ENCODE peak calls at places on chromosome 1, in five cellular contexts. One of them, this sample, is unnamed.
A peak's percentile ranks its signal among the peaks of the same experiment; 100 is the strongest.

GRCh38 chr1:119715542-119715941 is 3.8 kb downstream of the PHGDH start:
- ATAC-seq in psoas muscle: no peak
- ATAC-seq in CD8-positive, alpha-beta T cell: no peak
- ATAC-seq in right cardiac atrium: no peak
- ATAC-seq in left lung: no peak
- ATAC-seq in this sample: no peak

GRCh38 chr1:39213511-39214002 is 9.1 kb downstream of the MACF1 start:
- ATAC-seq in psoas muscle: no peak
- ATAC-seq in CD8-positive, alpha-beta T cell: no peak
- ATAC-seq in right cardiac atrium: no peak
- ATAC-seq in left lung: peak; percentile 13
- ATAC-seq in this sample: no peak

GRCh38 chr1:174110053-174110452 is 49.3 kb upstream of the RABGAP1L start:
- ATAC-seq in psoas muscle: no peak
- ATAC-seq in CD8-positive, alpha-beta T cell: no peak
- ATAC-seq in right cardiac atrium: no peak
- ATAC-seq in left lung: no peak
- ATAC-seq in this sample: no peak

GRCh38 chr1:234468580-234468979 is 10.4 kb downstream of the TARBP1 start:
- ATAC-seq in psoas muscle: no peak
- ATAC-seq in CD8-positive, alpha-beta T cell: no peak
- ATAC-seq in right cardiac atrium: no peak
- ATAC-seq in left lung: no peak
- ATAC-seq in this sample: no peak

GRCh38 chr1:13646533-13646932 is 53.5 kb upstream of the PRDM2 start:
- ATAC-seq in psoas muscle: no peak
- ATAC-seq in CD8-positive, alpha-beta T cell: no peak
- ATAC-seq in right cardiac atrium: no peak
- ATAC-seq in left lung: no peak
- ATAC-seq in this sample: no peak

GRCh38 chr1:74437035-74437434 is 75.4 kb downstream of the LRRC53 start:
- ATAC-seq in psoas muscle: no peak
- ATAC-seq in CD8-positive, alpha-beta T cell: no peak
- ATAC-seq in right cardiac atrium: no peak
- ATAC-seq in left lung: no peak
- ATAC-seq in this sample: no peak

GRCh38 chr1:46549697-46550681 is 1.5 kb downstream of the KNCN start:
- ATAC-seq in psoas muscle: no peak
- ATAC-seq in CD8-positive, alpha-beta T cell: peak; percentile 92
- ATAC-seq in right cardiac atrium: no peak
- ATAC-seq in left lung: peak; percentile 38
- ATAC-seq in this sample: peak; percentile 17

GRCh38 chr1:165679282-165680036 is 18.9 kb downstream of the ALDH9A1 start:
- ATAC-seq in psoas muscle: no peak
- ATAC-seq in CD8-positive, alpha-beta T cell: no peak
- ATAC-seq in right cardiac atrium: no peak
- ATAC-seq in left lung: no peak
- ATAC-seq in this sample: no peak

GRCh38 chr1:226349801-226350503 is 41.0 kb upstream of the LIN9 start:
- ATAC-seq in psoas muscle: no peak
- ATAC-seq in CD8-positive, alpha-beta T cell: no peak
- ATAC-seq in right cardiac atrium: no peak
- ATAC-seq in left lung: no peak
- ATAC-seq in this sample: no peak

GRCh38 chr1:63787875-63788274 is 14.1 kb downstream of the ROR1 start:
- ATAC-seq in psoas muscle: no peak
- ATAC-seq in CD8-positive, alpha-beta T cell: no peak
- ATAC-seq in right cardiac atrium: peak; percentile 55
- ATAC-seq in left lung: peak; percentile 92
- ATAC-seq in this sample: no peak

GRCh38 chr1:236768601-236769000 is 26.5 kb upstream of the MTR start:
- ATAC-seq in psoas muscle: peak; percentile 14
- ATAC-seq in CD8-positive, alpha-beta T cell: no peak
- ATAC-seq in right cardiac atrium: peak; percentile 15
- ATAC-seq in left lung: no peak
- ATAC-seq in this sample: no peak

GRCh38 chr1:240737268-240737667 is 125.3 kb upstream of the GREM2 start:
- ATAC-seq in psoas muscle: no peak
- ATAC-seq in CD8-positive, alpha-beta T cell: no peak
- ATAC-seq in right cardiac atrium: no peak
- ATAC-seq in left lung: no peak
- ATAC-seq in this sample: no peak

GRCh38 chr1:1892079-1892762 is 1.3 kb upstream of the GNB1 start:
- ATAC-seq in psoas muscle: peak; percentile 1
- ATAC-seq in CD8-positive, alpha-beta T cell: no peak
- ATAC-seq in right cardiac atrium: no peak
- ATAC-seq in left lung: peak; percentile 0
- ATAC-seq in this sample: no peak

GRCh38 chr1:1889847-1890505 is 911 bp downstream of the GNB1 start:
- ATAC-seq in psoas muscle: no peak
- ATAC-seq in CD8-positive, alpha-beta T cell: peak; percentile 21
- ATAC-seq in right cardiac atrium: peak; percentile 2
- ATAC-seq in left lung: no peak
- ATAC-seq in this sample: peak; percentile 22

GRCh38 chr1:1892763-1893120 is 1.9 kb upstream of the GNB1 start:
- ATAC-seq in psoas muscle: no peak
- ATAC-seq in CD8-positive, alpha-beta T cell: no peak
- ATAC-seq in right cardiac atrium: no peak
- ATAC-seq in left lung: no peak
- ATAC-seq in this sample: no peak

GRCh38 chr1:1890506-1891348 is at the start of gene GNB1:
- ATAC-seq in psoas muscle: peak; percentile 92
- ATAC-seq in CD8-positive, alpha-beta T cell: peak; percentile 62
- ATAC-seq in right cardiac atrium: peak; percentile 85
- ATAC-seq in left lung: peak; percentile 82
- ATAC-seq in this sample: peak; percentile 92

GRCh38 chr1:1891349-1892078 is 627 bp upstream of the GNB1 start:
- ATAC-seq in psoas muscle: peak; percentile 77
- ATAC-seq in CD8-positive, alpha-beta T cell: peak; percentile 56
- ATAC-seq in right cardiac atrium: peak; percentile 72
- ATAC-seq in left lung: peak; percentile 80
- ATAC-seq in this sample: peak; percentile 68
- H3K27ac ChIP-seq in psoas muscle: peak overlapping the region; percentile 88
- H3K27ac ChIP-seq in CD8-positive, alpha-beta T cell: peak overlapping the region; percentile 66
- H3K27ac ChIP-seq in right cardiac atrium: peak overlapping the region; percentile 93
- H3K27ac ChIP-seq in left lung: peak overlapping the region; percentile 97
- H3K27ac ChIP-seq in this sample: peak overlapping the region; percentile 97

DNA sequence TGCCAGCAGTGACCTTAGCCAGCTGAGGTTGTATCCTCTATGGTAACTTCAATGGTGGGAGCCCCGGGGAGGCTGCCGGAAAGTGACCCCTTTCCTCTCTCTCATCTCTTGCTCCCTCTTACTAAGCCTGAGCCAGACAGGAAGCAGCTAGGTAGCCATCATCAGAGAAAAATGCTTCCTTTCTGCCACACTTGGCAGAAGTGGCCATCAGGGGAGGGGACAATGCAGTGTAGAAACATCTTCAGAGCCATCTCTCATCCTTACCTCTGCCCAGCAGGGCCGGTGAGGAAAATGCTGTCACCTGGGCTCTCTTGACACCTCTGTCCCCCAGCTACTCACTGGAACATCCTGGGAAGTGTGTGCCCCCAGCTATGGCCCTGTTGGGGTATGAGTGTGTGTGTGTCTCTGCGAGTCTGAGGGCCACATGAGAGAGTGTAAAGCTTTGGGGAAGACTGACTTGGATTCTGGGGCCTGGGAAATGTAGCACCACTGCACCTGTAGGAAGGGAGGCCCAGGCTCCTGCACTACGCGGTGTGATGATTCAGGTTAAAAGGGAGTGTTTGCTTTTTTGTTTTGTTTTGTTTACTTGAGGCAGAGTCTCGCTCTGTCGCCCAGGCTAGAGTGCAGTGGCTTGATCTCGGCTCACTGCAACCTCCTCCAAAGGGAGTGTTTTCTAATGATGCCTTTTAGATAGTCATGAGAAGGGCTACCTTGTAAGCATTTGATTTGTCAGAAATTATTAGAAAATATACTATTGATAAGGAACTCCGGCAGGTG is 48.7 kb upstream of the CNTN2 start:
- ATAC-seq in psoas muscle: no peak
- ATAC-seq in CD8-positive, alpha-beta T cell: no peak
- ATAC-seq in right cardiac atrium: no peak
- ATAC-seq in left lung: no peak
- ATAC-seq in this sample: no peak
- H3K27ac ChIP-seq in psoas muscle: no peak overlapping the region
- H3K27ac ChIP-seq in CD8-positive, alpha-beta T cell: no peak overlapping the region
- H3K27ac ChIP-seq in right cardiac atrium: no peak overlapping the region
- H3K27ac ChIP-seq in left lung: no peak overlapping the region
- H3K27ac ChIP-seq in this sample: no peak overlapping the region

GRCh38 chr1:167673285-167673684 is 43.3 kb downstream of the RCSD1 start:
- ATAC-seq in psoas muscle: no peak
- ATAC-seq in CD8-positive, alpha-beta T cell: no peak
- ATAC-seq in right cardiac atrium: no peak
- ATAC-seq in left lung: no peak
- ATAC-seq in this sample: no peak

GRCh38 chr1:167676205-167676915 is 45.4 kb upstream of the MPZL1 start:
- ATAC-seq in psoas muscle: no peak
- ATAC-seq in CD8-positive, alpha-beta T cell: no peak
- ATAC-seq in right cardiac atrium: no peak
- ATAC-seq in left lung: no peak
- ATAC-seq in this sample: no peak

GRCh38 chr1:167676916-167677848 is 44.6 kb upstream of the MPZL1 start:
- ATAC-seq in psoas muscle: no peak
- ATAC-seq in CD8-positive, alpha-beta T cell: no peak
- ATAC-seq in right cardiac atrium: no peak
- ATAC-seq in left lung: no peak
- ATAC-seq in this sample: no peak

GRCh38 chr1:167672831-167673230 is 42.8 kb downstream of the RCSD1 start:
- ATAC-seq in psoas muscle: no peak
- ATAC-seq in CD8-positive, alpha-beta T cell: no peak
- ATAC-seq in right cardiac atrium: no peak
- ATAC-seq in left lung: no peak
- ATAC-seq in this sample: no peak

GRCh38 chr1:167675440-167675839 is 45.4 kb downstream of the RCSD1 start:
- ATAC-seq in psoas muscle: no peak
- ATAC-seq in CD8-positive, alpha-beta T cell: no peak
- ATAC-seq in right cardiac atrium: no peak
- ATAC-seq in left lung: no peak
- ATAC-seq in this sample: no peak
- H3K27ac ChIP-seq in psoas muscle: no peak overlapping the region
- H3K27ac ChIP-seq in CD8-positive, alpha-beta T cell: no peak overlapping the region
- H3K27ac ChIP-seq in right cardiac atrium: no peak overlapping the region
- H3K27ac ChIP-seq in left lung: no peak overlapping the region
- H3K27ac ChIP-seq in this sample: no peak overlapping the region

GRCh38 chr1:220272047-220272840 is at the start of gene RAB3GAP2:
- ATAC-seq in psoas muscle: peak; percentile 96
- ATAC-seq in CD8-positive, alpha-beta T cell: peak; percentile 91
- ATAC-seq in right cardiac atrium: peak; percentile 99
- ATAC-seq in left lung: peak; percentile 98
- ATAC-seq in this sample: peak; percentile 98
- H3K27ac ChIP-seq in psoas muscle: peak within 1 kb of the TSS; percentile 85
- H3K27ac ChIP-seq in CD8-positive, alpha-beta T cell: peak within 1 kb of the TSS; percentile 94
- H3K27ac ChIP-seq in right cardiac atrium: peak within 1 kb of the TSS; percentile 76
- H3K27ac ChIP-seq in left lung: peak within 1 kb of the TSS; percentile 88
- H3K27ac ChIP-seq in this sample: peak within 1 kb of the TSS; percentile 37

GRCh38 chr1:53073287-53073686 is 11.3 kb downstream of the PODN start:
- ATAC-seq in psoas muscle: no peak
- ATAC-seq in CD8-positive, alpha-beta T cell: no peak
- ATAC-seq in right cardiac atrium: no peak
- ATAC-seq in left lung: no peak
- ATAC-seq in this sample: no peak
- H3K27ac ChIP-seq in psoas muscle: no peak overlapping the region
- H3K27ac ChIP-seq in CD8-positive, alpha-beta T cell: no peak overlapping the region
- H3K27ac ChIP-seq in right cardiac atrium: no peak overlapping the region
- H3K27ac ChIP-seq in left lung: no peak overlapping the region
- H3K27ac ChIP-seq in this sample: no peak overlapping the region

GRCh38 chr1:27350673-27351540 is 9.1 kb downstream of the SYTL1 start:
- ATAC-seq in psoas muscle: peak; percentile 41
- ATAC-seq in CD8-positive, alpha-beta T cell: no peak
- ATAC-seq in right cardiac atrium: peak; percentile 55
- ATAC-seq in left lung: peak; percentile 35
- ATAC-seq in this sample: peak; percentile 50

GRCh38 chr1:27353166-27353565 is 11.3 kb downstream of the SYTL1 start:
- ATAC-seq in psoas muscle: no peak
- ATAC-seq in CD8-positive, alpha-beta T cell: no peak
- ATAC-seq in right cardiac atrium: no peak
- ATAC-seq in left lung: no peak
- ATAC-seq in this sample: no peak

GRCh38 chr1:27353629-27354028 is 11.8 kb downstream of the SYTL1 start:
- ATAC-seq in psoas muscle: no peak
- ATAC-seq in CD8-positive, alpha-beta T cell: no peak
- ATAC-seq in right cardiac atrium: no peak
- ATAC-seq in left lung: no peak
- ATAC-seq in this sample: no peak

GRCh38 chr1:27349784-27350672 is 8.2 kb downstream of the SYTL1 start:
- ATAC-seq in psoas muscle: peak; percentile 66
- ATAC-seq in CD8-positive, alpha-beta T cell: peak; percentile 27
- ATAC-seq in right cardiac atrium: peak; percentile 64
- ATAC-seq in left lung: peak; percentile 86
- ATAC-seq in this sample: peak; percentile 80

GRCh38 chr1:27351541-27352107 is 9.8 kb downstream of the SYTL1 start:
- ATAC-seq in psoas muscle: no peak
- ATAC-seq in CD8-positive, alpha-beta T cell: no peak
- ATAC-seq in right cardiac atrium: no peak
- ATAC-seq in left lung: no peak
- ATAC-seq in this sample: no peak
- H3K27ac ChIP-seq in psoas muscle: no peak overlapping the region
- H3K27ac ChIP-seq in CD8-positive, alpha-beta T cell: no peak overlapping the region
- H3K27ac ChIP-seq in right cardiac atrium: no peak overlapping the region
- H3K27ac ChIP-seq in left lung: no peak overlapping the region
- H3K27ac ChIP-seq in this sample: no peak overlapping the region

GRCh38 chr1:246687002-246687401 is 37.2 kb upstream of the SCCPDH start:
- ATAC-seq in psoas muscle: no peak
- ATAC-seq in CD8-positive, alpha-beta T cell: no peak
- ATAC-seq in right cardiac atrium: no peak
- ATAC-seq in left lung: no peak
- ATAC-seq in this sample: no peak

GRCh38 chr1:246695136-246695535 is 29.1 kb upstream of the SCCPDH start:
- ATAC-seq in psoas muscle: no peak
- ATAC-seq in CD8-positive, alpha-beta T cell: no peak
- ATAC-seq in right cardiac atrium: no peak
- ATAC-seq in left lung: no peak
- ATAC-seq in this sample: no peak

GRCh38 chr1:246691622-246692495 is 32.4 kb upstream of the SCCPDH start:
- ATAC-seq in psoas muscle: peak; percentile 55
- ATAC-seq in CD8-positive, alpha-beta T cell: no peak
- ATAC-seq in right cardiac atrium: no peak
- ATAC-seq in left lung: no peak
- ATAC-seq in this sample: peak; percentile 24

GRCh38 chr1:246689409-246689997 is 34.7 kb upstream of the SCCPDH start:
- ATAC-seq in psoas muscle: peak; percentile 89
- ATAC-seq in CD8-positive, alpha-beta T cell: peak; percentile 93
- ATAC-seq in right cardiac atrium: peak; percentile 81
- ATAC-seq in left lung: peak; percentile 99
- ATAC-seq in this sample: peak; percentile 81

DNA sequence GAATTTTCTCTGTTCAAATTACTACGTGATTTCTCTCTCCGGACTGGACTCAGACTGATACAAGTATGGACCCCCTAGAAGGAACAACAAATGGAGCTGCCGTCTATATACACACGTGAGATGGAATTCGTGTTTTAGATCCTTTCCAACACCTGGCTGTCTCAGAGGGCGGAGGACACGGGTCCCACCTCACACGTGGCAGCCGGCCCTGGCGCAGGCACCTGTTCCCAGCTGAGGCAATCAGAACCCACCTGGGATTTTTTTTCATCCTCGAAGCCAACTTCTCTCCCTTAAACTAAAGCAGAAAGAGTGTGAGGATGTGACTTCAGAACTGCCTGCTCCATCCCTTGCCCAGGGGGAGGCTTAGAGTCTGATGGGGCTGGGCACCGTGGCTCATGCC is 34.1 kb upstream of the SCCPDH start:
- ATAC-seq in psoas muscle: peak; percentile 24
- ATAC-seq in CD8-positive, alpha-beta T cell: no peak
- ATAC-seq in right cardiac atrium: no peak
- ATAC-seq in left lung: no peak
- ATAC-seq in this sample: no peak
- H3K27ac ChIP-seq in psoas muscle: peak overlapping the region; percentile 81
- H3K27ac ChIP-seq in CD8-positive, alpha-beta T cell: no peak overlapping the region
- H3K27ac ChIP-seq in right cardiac atrium: no peak overlapping the region
- H3K27ac ChIP-seq in left lung: no peak overlapping the region
- H3K27ac ChIP-seq in this sample: no peak overlapping the region

GRCh38 chr1:207814469-207814868 is 62.6 kb downstream of the CD46 start:
- ATAC-seq in psoas muscle: no peak
- ATAC-seq in CD8-positive, alpha-beta T cell: no peak
- ATAC-seq in right cardiac atrium: peak; percentile 13
- ATAC-seq in left lung: no peak
- ATAC-seq in this sample: no peak
- H3K27ac ChIP-seq in psoas muscle: peak overlapping the region; percentile 95
- H3K27ac ChIP-seq in CD8-positive, alpha-beta T cell: no peak overlapping the region
- H3K27ac ChIP-seq in right cardiac atrium: peak overlapping the region; percentile 85
- H3K27ac ChIP-seq in left lung: peak overlapping the region; percentile 64
- H3K27ac ChIP-seq in this sample: peak overlapping the region; percentile 97